ENCODE peak calls at places on chromosome 15, in seven cellular contexts. N, C, X, S, D, F and E are unnamed samples.

GRCh38 chr15:74994685-74995084 is 678 bp upstream of the SCAMP5 start:
- DNase-seq in N (no peak), C (no peak), X (no peak), S (no peak), D (no peak), F (no peak), E (no peak)

GRCh38 chr15:31016446-31016915 is 25.1 kb upstream of the MTMR10 start:
- DNase-seq in N (peak), C (no peak), X (no peak), S (no peak), D (no peak), F (no peak), E (no peak)

GRCh38 chr15:94205366-94205765 is 26.0 kb upstream of the MCTP2 start:
- DNase-seq in N (peak), C (no peak), X (no peak), S (no peak), D (no peak), F (no peak), E (peak)

GRCh38 chr15:45126535-45127158 is 3.0 kb downstream of the DUOXA1 start:
- DNase-seq in N (peak), C (no peak), X (no peak), S (peak), D (no peak), F (no peak), E (no peak)

GRCh38 chr15:67172172-67172571 is 82.3 kb downstream of the AAGAB start:
- DNase-seq in N (no peak), C (no peak), X (no peak), S (no peak), D (no peak), F (no peak), E (no peak)

GRCh38 chr15:89909611-89910010 is 3.1 kb downstream of the ARPIN start:
- DNase-seq in N (no peak), C (no peak), X (no peak), S (no peak), D (no peak), F (no peak), E (no peak)

GRCh38 chr15:82647045-82647834 is at the start of gene CPEB1:
- DNase-seq in N (peak), C (peak), X (peak), S (peak), D (no peak), F (peak), E (no peak)

GRCh38 chr15:29920515-29920914 is 98.2 kb upstream of the TJP1 start:
- DNase-seq in N (no peak), C (peak), X (no peak), S (peak), D (no peak), F (no peak), E (no peak)

GRCh38 chr15:75827691-75828090 is 15.6 kb upstream of the UBE2Q2 start:
- DNase-seq in N (no peak), C (no peak), X (no peak), S (no peak), D (no peak), F (no peak), E (no peak)

GRCh38 chr15:53869806-53870073 is 108.5 kb upstream of the UNC13C start:
- DNase-seq in N (no peak), C (no peak), X (no peak), S (no peak), D (no peak), F (no peak), E (no peak)